ENCODE peak calls at places on chromosomes 6 and 20, in four cellular contexts. One of them, this sample, is unnamed.

GRCh38 chr6:7389162-7389450 is 436 bp downstream of the CAGE1 start:
- DNase-seq in Peyer's patch: no peak
- DNase-seq in cardiac fibroblast: peak; percentile 76
- DNase-seq in COR-L47: no peak
- DNase-seq in this sample: no peak

GRCh38 chr20:38158701-38159325 is 6.3 kb downstream of the TGM2 start:
- DNase-seq in cardiac fibroblast: peak; percentile 18
- DNase-seq in COR-L47: no peak
- DNase-seq in Peyer's patch: no peak
- DNase-seq in this sample: no peak

GRCh38 chr6:5078121-5078695 is 6.9 kb upstream of the PPP1R3G start:
- DNase-seq in COR-L47: no peak
- DNase-seq in Peyer's patch: no peak
- DNase-seq in cardiac fibroblast: peak; percentile 34
- DNase-seq in this sample: no peak

GRCh38 chr6:4856779-4857178 is 80.6 kb downstream of the CDYL start:
- DNase-seq in Peyer's patch: no peak
- DNase-seq in COR-L47: no peak
- DNase-seq in cardiac fibroblast: no peak
- DNase-seq in this sample: no peak

GRCh38 chr6:11608600-11609323 is 71.2 kb downstream of the TMEM170B start:
- DNase-seq in COR-L47: no peak
- DNase-seq in Peyer's patch: no peak
- DNase-seq in cardiac fibroblast: no peak
- DNase-seq in this sample: no peak

GRCh38 chr6:47071681-47072080 is 29.5 kb upstream of the ADGRF1 start:
- DNase-seq in cardiac fibroblast: no peak
- DNase-seq in COR-L47: no peak
- DNase-seq in Peyer's patch: no peak
- DNase-seq in this sample: no peak

GRCh38 chr20:63658749-63659187 is 656 bp downstream of the RTEL1 start:
- DNase-seq in COR-L47: no peak
- DNase-seq in cardiac fibroblast: peak; percentile 49
- DNase-seq in Peyer's patch: no peak
- DNase-seq in this sample: no peak

GRCh38 chr20:48983423-48984400 is 62.2 kb downstream of the ARFGEF2 start:
- DNase-seq in Peyer's patch: no peak
- DNase-seq in COR-L47: no peak
- DNase-seq in cardiac fibroblast: peak; percentile 86
- DNase-seq in this sample: no peak

GRCh38 chr6:34914358-34914757 is 25.3 kb downstream of the ANKS1A start:
- DNase-seq in COR-L47: no peak
- DNase-seq in Peyer's patch: no peak
- DNase-seq in cardiac fibroblast: peak; percentile 42
- DNase-seq in this sample: no peak

GRCh38 chr6:41548098-41548840 is 2.1 kb downstream of the FOXP4 start:
- DNase-seq in COR-L47: no peak
- DNase-seq in cardiac fibroblast: no peak
- DNase-seq in Peyer's patch: peak; percentile 61
- DNase-seq in this sample: no peak

GRCh38 chr20:46209930-46210671 is 92.0 kb downstream of the CD40 start:
- DNase-seq in Peyer's patch: no peak
- DNase-seq in COR-L47: no peak
- DNase-seq in cardiac fibroblast: no peak
- DNase-seq in this sample: no peak

GRCh38 chr6:30981942-30982772 is 1.4 kb upstream of the MUC21 start:
- DNase-seq in COR-L47: no peak
- DNase-seq in cardiac fibroblast: peak; percentile 76
- DNase-seq in Peyer's patch: no peak
- DNase-seq in this sample: no peak

GRCh38 chr6:166466178-166467122 is 83.7 kb upstream of the MPC1 start:
- DNase-seq in COR-L47: no peak
- DNase-seq in Peyer's patch: no peak
- DNase-seq in cardiac fibroblast: peak; percentile 92
- DNase-seq in this sample: no peak

GRCh38 chr20:33419140-33419974 is 18.0 kb upstream of the CDK5RAP1 start:
- DNase-seq in Peyer's patch: no peak
- DNase-seq in cardiac fibroblast: peak; percentile 20
- DNase-seq in COR-L47: no peak
- DNase-seq in this sample: no peak

GRCh38 chr6:122381494-122382083 is 17.9 kb upstream of the HSF2 start:
- DNase-seq in Peyer's patch: peak; percentile 49
- DNase-seq in cardiac fibroblast: peak; percentile 85
- DNase-seq in COR-L47: peak; percentile 19
- DNase-seq in this sample: peak; percentile 26

GRCh38 chr20:57503035-57503658 is 21.8 kb downstream of the CTCFL start:
- DNase-seq in cardiac fibroblast: no peak
- DNase-seq in COR-L47: no peak
- DNase-seq in Peyer's patch: no peak
- DNase-seq in this sample: no peak